ENCODE peak calls at places on chromosomes 11 and 22, in eight cellular contexts. P is hepatocyte, D is psoas muscle, R is heart right ventricle, X is sigmoid colon, K is cardiac muscle cell, I is lower lobe of right lung, U is esophagus muscularis mucosa. N is an unnamed sample. For H3K36me3, the result is how much of the 10 kb centered on the place peaks cover.

GRCh38 chr22:32823024-32823730 is 21.7 kb downstream of the TIMP3 start:
- DNase-seq in P (peak), D (no peak), R (no peak), X (peak), K (peak), I (no peak), U (no peak), N (no peak)

GRCh38 chr11:135006800-135007199 is 594.8 kb upstream of the B3GAT1 start:
- DNase-seq in P (no peak), D (no peak), R (no peak), X (no peak), K (no peak), I (no peak), U (no peak), N (no peak)

GRCh38 chr22:32660292-32660691 is 141.2 kb upstream of the TIMP3 start:
- DNase-seq in P (peak), D (peak), R (peak), X (peak), K (peak), I (peak), U (no peak), N (peak)

GRCh38 chr11:134386945-134387344 is 25.1 kb downstream of the B3GAT1 start:
- DNase-seq in P (no peak), D (no peak), R (no peak), X (no peak), K (no peak), I (no peak), U (no peak), N (no peak)

GRCh38 chr11:44622721-44623258 is 57.3 kb downstream of the CD82 start:
- DNase-seq in P (peak), D (no peak), R (no peak), X (peak), K (no peak), I (no peak), U (peak), N (peak)

GRCh38 chr22:30569674-30570202 is 4.7 kb downstream of the GAL3ST1 start:
- DNase-seq in P (no peak), D (no peak), R (no peak), X (no peak), K (no peak), I (no peak), U (no peak), N (no peak)

GRCh38 chr11:31487848-31488247 is 21.6 kb downstream of the IMMP1L start:
- DNase-seq in P (peak), D (no peak), R (no peak), X (no peak), K (peak), I (no peak), U (no peak), N (no peak)

GRCh38 chr11:84865257-84865656 is 761.9 kb downstream of the DLG2 start:
- DNase-seq in P (no peak), D (no peak), R (no peak), X (no peak), K (no peak), I (no peak), U (no peak), N (no peak)

GRCh38 chr11:127733552-127733951 is 733.0 kb upstream of the KIRREL3 start:
- DNase-seq in P (no peak), D (no peak), R (peak), X (no peak), K (peak), I (no peak), U (no peak), N (no peak)

GRCh38 chr11:803770-804598 is 1.0 kb downstream of the PIDD1 start:
- DNase-seq in P (no peak), D (no peak), R (peak), X (no peak), K (no peak), I (no peak), U (no peak), N (no peak)

GRCh38 chr11:112871909-112872511 is 89.2 kb upstream of the NCAM1 start:
- DNase-seq in P (no peak), D (no peak), R (no peak), X (no peak), K (no peak), I (no peak), U (peak), N (no peak)

GRCh38 chr11:74179234-74180126 is 8.4 kb downstream of the PPME1 start:
- DNase-seq in P (no peak), D (no peak), R (no peak), X (no peak), K (no peak), I (no peak), U (no peak), N (no peak)

GRCh38 chr22:50114221-50114981 is 24.6 kb downstream of the MOV10L1 start:
- DNase-seq in P (peak), D (no peak), R (no peak), X (no peak), K (peak), I (peak), U (no peak), N (no peak)

GRCh38 chr11:2521681-2522630 is 77.1 kb downstream of the KCNQ1 start:
- DNase-seq in P (no peak), D (peak), R (no peak), X (peak), K (no peak), I (peak), U (peak), N (peak)

GRCh38 chr22:29765905-29766631 is 739 bp downstream of the ZMAT5 start:
- DNase-seq in P (peak), D (no peak), R (no peak), X (no peak), K (peak), I (no peak), U (no peak), N (no peak)

GRCh38 chr22:46916886-46917625 is 154.6 kb downstream of the TBC1D22A start:
- DNase-seq in P (no peak), D (no peak), R (no peak), X (no peak), K (no peak), I (no peak), U (no peak), N (no peak)

GRCh38 chr11:110196884-110197420 is 99.5 kb downstream of the RDX start:
- DNase-seq in P (no peak), D (no peak), R (no peak), X (no peak), K (no peak), I (no peak), U (peak), N (no peak)

GRCh38 chr22:44683237-44683636 is 18.8 kb upstream of the PRR5 start:
- DNase-seq in P (no peak), D (no peak), R (no peak), X (no peak), K (no peak), I (no peak), U (no peak), N (no peak)

GRCh38 chr22:29143848-29144785 is 61.6 kb upstream of the EMID1 start:
- DNase-seq in P (no peak), D (peak), R (no peak), X (peak), K (peak), I (no peak), U (peak), N (no peak)

GRCh38 chr11:128555606-128556005 is 31.8 kb downstream of the ETS1 start:
- DNase-seq in P (no peak), D (no peak), R (no peak), X (no peak), K (peak), I (no peak), U (no peak), N (no peak)

GRCh38 chr11:74684661-74685060 is 46.6 kb downstream of the CHRDL2 start:
- DNase-seq in P (no peak), D (peak), R (no peak), X (peak), K (no peak), I (peak), U (no peak), N (no peak)

GRCh38 chr11:19453893-19454292 is 213.1 kb upstream of the E2F8 start:
- DNase-seq in P (no peak), D (peak), R (no peak), X (no peak), K (no peak), I (no peak), U (no peak), N (no peak)

GRCh38 chr11:35288817-35289541 is 130.4 kb downstream of the SLC1A2 start:
- DNase-seq in P (no peak), D (no peak), R (no peak), X (no peak), K (no peak), I (no peak), U (no peak), N (no peak)

GRCh38 chr11:2098691-2099522 is 40.3 kb downstream of the IGF2 start:
- DNase-seq in P (no peak), D (peak), R (no peak), X (peak), K (no peak), I (peak), U (no peak), N (no peak)

GRCh38 chr11:104907521-104908185 is 9.4 kb upstream of the CASP12 start:
- DNase-seq in P (no peak), D (no peak), R (no peak), X (no peak), K (no peak), I (no peak), U (no peak), N (no peak)

GRCh38 chr22:45877651-45878050 is 99.3 kb downstream of the WNT7B start:
- DNase-seq in P (no peak), D (peak), R (no peak), X (peak), K (no peak), I (peak), U (no peak), N (no peak)

GRCh38 chr11:126114486-126115252 is 52.0 kb upstream of the CDON start:
- DNase-seq in P (no peak), D (no peak), R (no peak), X (peak), K (no peak), I (no peak), U (no peak), N (no peak)

GRCh38 chr11:26331911-26332571 is at the start of gene ANO3:
- DNase-seq in P (peak), D (peak), R (peak), X (peak), K (peak), I (peak), U (no peak), N (no peak)

GRCh38 chr22:50584106-50585096 is 1.8 kb upstream of the CHKB start:
- DNase-seq in P (no peak), D (no peak), R (no peak), X (no peak), K (no peak), I (peak), U (no peak), N (no peak)

GRCh38 chr11:26993965-26994446 is at the start of gene FIBIN:
- DNase-seq in P (peak), D (peak), R (peak), X (peak), K (peak), I (peak), U (no peak), N (no peak)

GRCh38 chr11:76245720-76246119 is 39.4 kb upstream of the WNT11 start:
- DNase-seq in P (no peak), D (no peak), R (no peak), X (no peak), K (no peak), I (peak), U (no peak), N (no peak)

GRCh38 chr11:46701078-46701654 is 335 bp downstream of the ZNF408 start:
- DNase-seq in P (no peak), D (no peak), R (no peak), X (no peak), K (no peak), I (no peak), U (no peak), N (no peak)

GRCh38 chr11:65852508-65853248 is 5.3 kb downstream of the CFL1 start:
- DNase-seq in P (peak), D (no peak), R (no peak), X (peak), K (no peak), I (no peak), U (no peak), N (no peak)

GRCh38 chr11:65854161-65854592 is 3.8 kb downstream of the CFL1 start:
- DNase-seq in P (peak), D (no peak), R (no peak), X (peak), K (no peak), I (no peak), U (no peak), N (no peak)

GRCh38 chr11:65851811-65852507 is 6.0 kb downstream of the CFL1 start:
- DNase-seq in P (no peak), D (no peak), R (no peak), X (peak), K (no peak), I (no peak), U (no peak), N (no peak)

GRCh38 chr11:65854871-65855837 is 2.8 kb downstream of the CFL1 start:
- DNase-seq in P (no peak), D (no peak), R (no peak), X (peak), K (no peak), I (no peak), U (no peak), N (no peak)

GRCh38 chr11:65853249-65853979 is 4.6 kb downstream of the CFL1 start:
- DNase-seq in P (peak), D (no peak), R (no peak), X (peak), K (no peak), I (no peak), U (no peak), N (no peak)
- H3K36me3 ChIP-seq in P (under half), D (under half), R (half or more), X (under half), K (under half), I (under half), U (half or more), N (under half)

GRCh38 chr22:35264986-35265385 is 7.7 kb downstream of the HMGXB4 start:
- DNase-seq in P (no peak), D (no peak), R (no peak), X (no peak), K (no peak), I (no peak), U (no peak), N (no peak)

GRCh38 chr22:35274154-35274871 is 17.0 kb downstream of the HMGXB4 start:
- DNase-seq in P (no peak), D (no peak), R (no peak), X (no peak), K (no peak), I (no peak), U (no peak), N (no peak)

GRCh38 chr22:35266277-35266676 is 9.0 kb downstream of the HMGXB4 start:
- DNase-seq in P (no peak), D (no peak), R (no peak), X (no peak), K (no peak), I (no peak), U (no peak), N (no peak)

GRCh38 chr22:35275580-35275979 is 18.3 kb downstream of the HMGXB4 start:
- DNase-seq in P (no peak), D (no peak), R (no peak), X (no peak), K (no peak), I (no peak), U (no peak), N (no peak)

DNA sequence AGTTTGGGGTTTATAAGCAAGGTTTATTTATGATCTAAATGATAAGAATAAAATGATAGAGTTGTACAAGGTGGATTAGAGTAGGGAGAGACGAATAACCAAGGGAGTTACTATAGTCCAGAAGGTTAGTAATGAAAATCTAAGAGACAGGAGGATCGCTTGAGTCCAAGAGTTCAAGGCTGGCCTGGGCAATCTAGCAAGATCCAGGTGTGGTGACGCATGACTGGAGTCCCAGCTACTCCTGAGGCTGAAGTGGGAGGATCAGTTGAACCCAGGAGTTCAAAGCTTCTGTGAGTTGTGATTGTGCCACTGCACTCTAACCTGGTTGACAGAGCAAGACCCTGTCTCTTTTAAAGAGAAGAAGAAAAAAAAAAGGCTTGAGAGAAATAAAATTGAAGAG is 12.3 kb downstream of the HMGXB4 start:
- DNase-seq in P (no peak), D (no peak), R (no peak), X (no peak), K (no peak), I (no peak), U (no peak), N (no peak)
- H3K36me3 ChIP-seq in P (under half), D (under half), R (half or more), X (under half), K (under half), I (half or more), U (half or more), N (under half)

GRCh38 chr11:117220568-117220967 is 11.3 kb downstream of the PCSK7 start:
- DNase-seq in P (no peak), D (peak), R (peak), X (peak), K (no peak), I (no peak), U (no peak), N (no peak)
- H3K36me3 ChIP-seq in P (under half), D (under half), R (half or more), X (under half), K (under half), I (half or more), U (half or more), N (half or more)

GRCh38 chr11:70414341-70415100 is 16.2 kb downstream of the CTTN start:
- DNase-seq in P (no peak), D (no peak), R (no peak), X (no peak), K (no peak), I (no peak), U (no peak), N (no peak)
- H3K36me3 ChIP-seq in P (under half), D (under half), R (half or more), X (half or more), K (half or more), I (half or more), U (half or more), N (under half)

GRCh38 chr11:102437026-102437425 is 15.5 kb downstream of the TMEM123 start:
- DNase-seq in P (no peak), D (no peak), R (no peak), X (no peak), K (no peak), I (no peak), U (no peak), N (no peak)

GRCh38 chr11:102437727-102438126 is 14.8 kb downstream of the TMEM123 start:
- DNase-seq in P (no peak), D (no peak), R (no peak), X (no peak), K (no peak), I (no peak), U (no peak), N (no peak)

GRCh38 chr11:102438311-102439062 is 14.1 kb downstream of the TMEM123 start:
- DNase-seq in P (peak), D (no peak), R (no peak), X (no peak), K (no peak), I (peak), U (no peak), N (peak)

GRCh38 chr11:102436546-102436945 is 16.0 kb downstream of the TMEM123 start:
- DNase-seq in P (no peak), D (no peak), R (no peak), X (no peak), K (no peak), I (no peak), U (no peak), N (no peak)

GRCh38 chr11:102435688-102436087 is 16.9 kb downstream of the TMEM123 start:
- DNase-seq in P (no peak), D (no peak), R (no peak), X (no peak), K (no peak), I (no peak), U (no peak), N (no peak)
- H3K36me3 ChIP-seq in P (under half), D (under half), R (under half), X (under half), K (under half), I (under half), U (under half), N (under half)

DNA sequence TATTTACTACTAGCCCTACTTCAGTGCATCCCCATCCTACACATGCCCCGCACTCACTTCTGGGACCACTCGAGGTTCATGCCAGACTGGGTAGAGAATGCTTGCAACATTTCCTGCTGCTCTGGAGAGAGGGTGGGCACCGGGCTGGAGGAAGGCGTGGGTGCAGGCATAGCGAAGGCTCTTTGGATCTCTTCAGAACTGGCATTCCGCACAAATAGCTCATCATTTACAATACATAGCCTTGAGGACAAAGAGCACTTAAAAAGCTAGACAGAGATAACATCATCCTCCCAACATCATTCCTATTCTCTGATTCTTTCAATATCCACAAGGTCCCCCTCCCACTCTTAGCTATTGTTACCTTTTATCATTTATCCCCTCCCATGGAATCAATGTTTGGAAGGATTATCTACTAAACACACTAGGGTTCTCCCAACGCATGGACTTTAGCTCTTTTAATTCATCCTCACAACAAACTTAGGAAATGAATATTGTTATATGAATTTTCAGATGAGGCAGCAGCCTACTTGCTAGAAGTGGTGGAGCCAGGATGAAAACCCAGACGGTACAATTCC is 2.5 kb upstream of the TMEM223 start:
- DNase-seq in P (no peak), D (no peak), R (no peak), X (no peak), K (no peak), I (no peak), U (no peak), N (no peak)
- H3K36me3 ChIP-seq in P (under half), D (under half), R (half or more), X (half or more), K (half or more), I (half or more), U (half or more), N (half or more)

N was measured in CD8-positive, alpha-beta T cell.